ENCODE peak calls at places on chromosomes 1 and 21, in nine cellular contexts. Y, B, F, O, U, G, L, I and J are unnamed samples. For H3K4me1, the result is how much of the 10 kb centered on the place peaks cover.

GRCh38 chr1:53938136-53938830 is 7.2 kb downstream of the IFT25 start:
- DNase-seq in U (no peak), O (no peak), I (no peak), Y (no peak), F (no peak), G (no peak), L (no peak), B (no peak), J (no peak)

GRCh38 chr1:171739646-171740045 is 2.2 kb downstream of the VAMP4 start:
- DNase-seq in Y (no peak), I (no peak), B (no peak), L (no peak), U (no peak), F (no peak), G (no peak), O (no peak), J (no peak)

GRCh38 chr1:201463071-201463552 is 5.9 kb downstream of the PHLDA3 start:
- DNase-seq in Y (no peak), O (no peak), L (no peak), I (no peak), G (no peak), F (no peak), U (peak), B (no peak), J (no peak)

GRCh38 chr1:203537806-203538464 is 44.0 kb downstream of the OPTC start:
- DNase-seq in O (no peak), B (no peak), U (no peak), I (no peak), G (no peak), Y (no peak), L (no peak), F (no peak), J (no peak)

GRCh38 chr1:214446772-214447556 is 104.4 kb downstream of the PTPN14 start:
- DNase-seq in L (no peak), O (no peak), I (no peak), B (no peak), U (peak), G (peak), Y (no peak), F (no peak), J (no peak)

GRCh38 chr1:228983231-228983660 is 248.0 kb downstream of the RHOU start:
- DNase-seq in U (no peak), O (no peak), F (no peak), G (no peak), Y (no peak), B (no peak), I (no peak), L (no peak), J (no peak)

GRCh38 chr1:20233866-20234265 is 47.5 kb upstream of the PLA2G2C start:
- DNase-seq in F (peak), G (no peak), I (no peak), U (peak), B (no peak), Y (no peak), L (no peak), O (no peak), J (no peak)

GRCh38 chr1:7513081-7513480 is 258.0 kb upstream of the VAMP3 start:
- DNase-seq in F (no peak), Y (no peak), O (no peak), U (no peak), I (no peak), B (no peak), G (no peak), L (no peak), J (no peak)

GRCh38 chr1:145545055-145545454 is 62.7 kb upstream of the GPR89A start:
- DNase-seq in L (no peak), U (no peak), O (no peak), B (no peak), Y (no peak), G (no peak), I (no peak), F (no peak), J (no peak)

GRCh38 chr21:34818663-34819158 is 149.9 kb downstream of the CLIC6 start:
- DNase-seq in I (no peak), L (no peak), Y (no peak), O (no peak), F (no peak), G (no peak), B (no peak), U (peak), J (no peak)

GRCh38 chr21:28540514-28540913 is 452.2 kb downstream of the LTN1 start:
- DNase-seq in O (no peak), F (no peak), Y (no peak), L (no peak), B (no peak), U (no peak), G (no peak), I (no peak), J (no peak)

GRCh38 chr1:233269656-233270055 is 25.9 kb downstream of the PCNX2 start:
- DNase-seq in Y (no peak), L (no peak), B (no peak), G (no peak), O (no peak), I (no peak), U (peak), F (no peak), J (no peak)

GRCh38 chr1:182301026-182301436 is 90.6 kb downstream of the GLUL start:
- DNase-seq in B (no peak), G (no peak), U (no peak), I (no peak), Y (no peak), O (peak), F (no peak), L (no peak), J (no peak)

GRCh38 chr1:106700151-106700550 is 356.3 kb upstream of the PRMT6 start:
- DNase-seq in F (no peak), L (no peak), I (no peak), G (no peak), Y (no peak), O (no peak), B (no peak), U (no peak), J (no peak)

GRCh38 chr1:194809665-194810064 is 1623.3 kb upstream of the B3GALT2 start:
- DNase-seq in I (no peak), U (no peak), F (peak), O (no peak), Y (no peak), L (no peak), G (no peak), B (no peak), J (no peak)

GRCh38 chr1:58829861-58830260 is 46.0 kb upstream of the JUN start:
- DNase-seq in Y (no peak), U (no peak), O (no peak), L (no peak), I (no peak), G (no peak), B (no peak), F (no peak), J (no peak)

GRCh38 chr21:32102426-32102825 is 176.4 kb downstream of the MIS18A start:
- DNase-seq in G (no peak), B (no peak), O (no peak), F (no peak), L (no peak), Y (no peak), U (no peak), I (no peak), J (no peak)

DNA sequence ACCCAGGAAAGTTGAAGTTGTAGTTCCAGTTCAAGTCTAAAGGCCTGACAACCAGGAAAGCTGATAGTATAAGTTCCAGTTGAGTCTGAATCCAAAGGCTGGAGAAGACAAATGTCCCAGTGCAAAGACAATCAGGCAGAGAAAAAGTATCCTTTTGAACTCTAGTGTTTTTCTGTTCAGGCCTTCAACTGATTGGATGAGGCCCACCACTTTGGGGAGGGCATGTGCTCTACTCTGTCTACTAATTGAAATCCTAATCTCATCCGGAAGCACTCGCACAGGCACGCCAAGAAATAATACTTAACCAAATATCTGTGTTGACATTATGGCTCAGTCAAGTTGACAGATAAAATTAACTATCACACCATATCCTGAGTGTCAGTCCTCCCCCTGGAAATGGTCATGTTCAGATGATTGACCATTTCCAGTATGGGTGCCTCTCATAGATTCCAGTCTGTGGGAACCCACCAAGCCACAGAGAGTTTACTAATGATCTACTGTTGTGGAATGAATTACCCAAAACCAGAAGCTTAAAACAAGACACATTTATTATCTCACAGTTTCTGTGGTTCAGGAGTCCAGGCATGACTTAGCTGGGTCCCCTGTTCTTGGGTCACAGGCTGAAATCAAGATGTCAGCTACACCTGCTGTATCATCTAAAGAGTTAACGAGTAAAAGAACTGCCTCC is 296.3 kb upstream of the ZP4 start:
- DNase-seq in F (no peak), G (no peak), B (no peak), O (no peak), I (no peak), U (no peak), L (no peak), Y (no peak), J (no peak)
- H3K4me1 ChIP-seq in F (under half), G (under half), B (under half), O (under half), I (under half), U (under half), L (under half), Y (under half), J (under half)

GRCh38 chr1:33348194-33348593 is 27.3 kb upstream of the A3GALT2 start:
- DNase-seq in B (no peak), I (no peak), G (no peak), O (no peak), Y (no peak), F (no peak), U (peak), L (peak), J (no peak)
- H3K4me1 ChIP-seq in B (half or more), I (under half), G (under half), O (under half), Y (half or more), F (under half), U (half or more), L (under half), J (under half)

GRCh38 chr1:183877321-183877720 is 72.4 kb downstream of the RGL1 start:
- DNase-seq in O (no peak), U (no peak), Y (peak), B (peak), L (no peak), I (no peak), G (no peak), F (no peak), J (peak)

GRCh38 chr1:183879966-183880365 is 75.0 kb downstream of the RGL1 start:
- DNase-seq in I (no peak), O (no peak), Y (no peak), G (no peak), U (no peak), F (no peak), B (no peak), L (no peak), J (no peak)

GRCh38 chr1:183881387-183882084 is 76.6 kb downstream of the RGL1 start:
- DNase-seq in O (no peak), F (peak), B (peak), Y (peak), L (peak), I (no peak), G (no peak), U (peak), J (peak)

GRCh38 chr1:183882328-183883167 is 77.6 kb downstream of the RGL1 start:
- DNase-seq in L (no peak), U (no peak), O (no peak), I (no peak), G (no peak), F (no peak), B (no peak), Y (no peak), J (no peak)

DNA sequence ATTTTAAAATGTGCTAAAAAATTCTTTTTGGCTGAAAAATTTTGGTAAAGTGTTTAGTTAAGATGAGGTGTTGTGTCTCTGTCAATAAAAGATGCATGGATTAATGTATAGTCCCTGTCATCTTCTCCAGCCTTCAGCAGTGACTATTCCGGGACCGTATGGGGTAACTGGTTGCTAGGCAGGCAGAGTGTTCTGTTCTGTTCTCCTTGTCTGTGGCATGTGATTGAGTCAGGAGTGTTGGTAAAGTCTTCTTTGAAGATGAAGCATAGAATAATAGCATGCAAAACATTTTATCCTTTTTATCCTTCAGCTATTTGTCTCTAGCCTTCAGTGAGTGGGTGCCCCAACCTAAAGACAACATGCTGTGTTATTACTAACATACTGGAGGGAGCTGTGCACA is 74.6 kb downstream of the RGL1 start:
- DNase-seq in F (no peak), U (no peak), Y (no peak), L (no peak), G (no peak), O (no peak), B (no peak), I (no peak), J (no peak)
- H3K4me1 ChIP-seq in F (under half), U (under half), Y (half or more), L (under half), G (under half), O (under half), B (half or more), I (under half), J (under half)

DNA sequence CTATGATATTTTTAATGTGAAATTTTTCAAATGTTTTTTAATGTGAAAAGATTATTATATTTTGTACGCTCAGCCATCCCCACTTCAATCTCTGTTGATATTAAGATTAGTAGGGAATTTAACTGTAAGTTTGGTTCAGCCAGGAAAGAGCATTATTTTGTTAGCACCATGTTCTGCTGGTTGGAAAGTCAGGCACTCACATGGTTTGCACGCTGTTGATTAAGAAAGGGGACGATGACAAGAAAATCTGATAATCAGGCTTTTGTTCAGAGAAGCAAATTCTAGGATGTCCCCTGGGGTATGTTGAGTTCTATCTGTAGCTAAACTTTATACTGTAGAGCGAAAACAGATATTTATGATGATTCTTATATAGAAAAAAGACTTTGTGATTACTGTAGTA is 115.1 kb downstream of the OSBPL9 start:
- DNase-seq in O (no peak), I (no peak), L (no peak), U (no peak), Y (no peak), B (no peak), G (no peak), F (no peak), J (no peak)
- H3K4me1 ChIP-seq in O (half or more), I (under half), L (under half), U (under half), Y (half or more), B (half or more), G (under half), F (under half), J (under half)